ENCODE peak calls at places on chromosomes 11 and 22, in eight cellular contexts. L, U, S, M, Q, J, T and B are unnamed samples.

GRCh38 chr22:35728639-35729308 is 11.1 kb downstream of the APOL5 start:
- DNase-seq in L (no peak), U (no peak), S (no peak), M (no peak), Q (peak), J (peak), T (no peak), B (peak)

GRCh38 chr11:34040571-34040970 is 11.0 kb upstream of the CAPRIN1 start:
- DNase-seq in L (no peak), U (no peak), S (no peak), M (no peak), Q (no peak), J (no peak), T (no peak), B (no peak)

GRCh38 chr11:63738720-63739360 is 29.7 kb downstream of the ZFTA start:
- DNase-seq in L (peak), U (peak), S (peak), M (peak), Q (peak), J (peak), T (peak), B (peak)

GRCh38 chr11:31408205-31408604 is 38.5 kb downstream of the DNAJC24 start:
- DNase-seq in L (no peak), U (no peak), S (no peak), M (no peak), Q (no peak), J (no peak), T (no peak), B (no peak)

GRCh38 chr11:45659031-45659817 is 6.2 kb downstream of the CHST1 start:
- DNase-seq in L (no peak), U (no peak), S (no peak), M (no peak), Q (no peak), J (no peak), T (no peak), B (no peak)

GRCh38 chr11:66020618-66021357 is 5.5 kb downstream of the CATSPER1 start:
- DNase-seq in L (no peak), U (peak), S (peak), M (peak), Q (no peak), J (peak), T (no peak), B (peak)

GRCh38 chr22:24153353-24153752 is 27.9 kb upstream of the SUSD2 start:
- DNase-seq in L (no peak), U (peak), S (peak), M (no peak), Q (peak), J (no peak), T (no peak), B (no peak)

GRCh38 chr11:17596310-17596669 is 49.2 kb downstream of the OTOG start:
- DNase-seq in L (no peak), U (no peak), S (no peak), M (no peak), Q (no peak), J (no peak), T (no peak), B (no peak)

GRCh38 chr11:16787035-16787744 is 48.7 kb downstream of the C11orf58 start:
- DNase-seq in L (no peak), U (peak), S (peak), M (peak), Q (no peak), J (no peak), T (no peak), B (peak)

GRCh38 chr22:35592418-35592967 is 24.6 kb downstream of the MB start:
- DNase-seq in L (no peak), U (no peak), S (no peak), M (no peak), Q (no peak), J (no peak), T (no peak), B (no peak)

GRCh38 chr11:63177872-63178271 is 33.9 kb upstream of the SLC22A24 start:
- DNase-seq in L (no peak), U (no peak), S (no peak), M (no peak), Q (no peak), J (no peak), T (no peak), B (no peak)

GRCh38 chr11:103315248-103315647 is 206.0 kb downstream of the DYNC2H1 start:
- DNase-seq in L (no peak), U (peak), S (no peak), M (no peak), Q (no peak), J (no peak), T (no peak), B (no peak)

GRCh38 chr11:113131036-113131775 is 170.0 kb downstream of the NCAM1 start:
- DNase-seq in L (no peak), U (no peak), S (no peak), M (no peak), Q (no peak), J (no peak), T (no peak), B (no peak)

GRCh38 chr11:103892603-103893002 is 143.8 kb upstream of the DDI1 start:
- DNase-seq in L (no peak), U (peak), S (peak), M (no peak), Q (no peak), J (no peak), T (no peak), B (no peak)

GRCh38 chr11:45894555-45895247 is 9.2 kb downstream of the MAPK8IP1 start:
- DNase-seq in L (no peak), U (no peak), S (no peak), M (no peak), Q (no peak), J (no peak), T (no peak), B (no peak)

GRCh38 chr11:65958774-65959420 is 2.6 kb upstream of the SART1 start:
- DNase-seq in L (no peak), U (no peak), S (no peak), M (no peak), Q (no peak), J (no peak), T (no peak), B (no peak)

GRCh38 chr11:88579466-88579865 is 241.9 kb upstream of the CTSC start:
- DNase-seq in L (no peak), U (no peak), S (no peak), M (peak), Q (no peak), J (no peak), T (peak), B (no peak)

GRCh38 chr22:44459041-44459440 is 39.0 kb downstream of the RTL6 start:
- DNase-seq in L (no peak), U (no peak), S (no peak), M (no peak), Q (peak), J (peak), T (no peak), B (no peak)

GRCh38 chr11:120657306-120658070 is 145.9 kb downstream of the GRIK4 start:
- DNase-seq in L (no peak), U (no peak), S (no peak), M (no peak), Q (no peak), J (no peak), T (no peak), B (no peak)

GRCh38 chr11:17014774-17015638 is 792 bp upstream of the PLEKHA7 start:
- DNase-seq in L (peak), U (no peak), S (peak), M (peak), Q (no peak), J (peak), T (peak), B (no peak)

GRCh38 chr11:109849946-109850345 is 243.2 kb upstream of the ZC3H12C start:
- DNase-seq in L (no peak), U (no peak), S (no peak), M (no peak), Q (no peak), J (no peak), T (peak), B (no peak)

GRCh38 chr11:109851780-109852390 is 241.3 kb upstream of the ZC3H12C start:
- DNase-seq in L (no peak), U (peak), S (peak), M (no peak), Q (no peak), J (no peak), T (no peak), B (peak)

GRCh38 chr11:109854696-109855095 is 238.5 kb upstream of the ZC3H12C start:
- DNase-seq in L (no peak), U (no peak), S (peak), M (no peak), Q (no peak), J (no peak), T (no peak), B (no peak)

GRCh38 chr11:109856958-109857357 is 236.2 kb upstream of the ZC3H12C start:
- DNase-seq in L (no peak), U (peak), S (peak), M (no peak), Q (no peak), J (no peak), T (no peak), B (no peak)

DNA sequence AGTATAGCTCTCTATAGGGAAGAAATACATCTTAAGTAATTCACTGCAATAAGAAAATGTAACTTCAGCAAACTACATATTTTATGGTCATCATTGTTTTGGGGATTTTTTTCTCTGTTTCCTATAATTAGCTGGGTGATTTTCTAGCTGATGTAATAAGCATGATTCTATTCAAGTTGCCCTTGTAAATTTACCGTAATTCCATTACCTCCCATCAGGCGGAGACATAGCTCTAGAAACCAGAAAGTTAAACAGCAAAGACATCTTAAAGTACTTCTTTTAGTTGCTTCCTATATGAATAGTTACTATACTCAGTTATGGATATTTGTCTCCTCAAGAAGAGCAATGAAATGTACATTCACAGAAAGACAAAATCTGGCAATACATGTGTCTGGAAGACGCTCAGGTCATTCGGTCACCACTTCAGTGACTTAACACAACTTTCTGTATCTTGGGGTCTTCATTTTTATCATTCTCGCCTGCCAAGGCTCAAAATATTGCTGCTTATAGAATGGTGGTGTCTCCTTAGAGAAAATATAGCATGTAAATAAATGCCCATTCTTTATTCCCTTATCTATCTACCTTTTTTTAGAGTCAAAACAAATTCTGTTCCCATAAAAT is 239.9 kb upstream of the ZC3H12C start:
- DNase-seq in L (peak), U (peak), S (peak), M (peak), Q (peak), J (peak), T (peak), B (peak)
- TF ChIP-seq CTCF in L (peak), U (peak), S (peak), M (peak), Q (peak), J (peak), T (peak), B (peak)

GRCh38 chr11:32566527-32566926 is 17.1 kb upstream of the EIF3M start:
- DNase-seq in L (no peak), U (no peak), S (no peak), M (no peak), Q (no peak), J (no peak), T (no peak), B (no peak)
- H2AFZ ChIP-seq in L (no peak), U (no peak), S (no peak), M (no peak), Q (no peak), J (no peak), T (no peak), B (no peak)

GRCh38 chr11:68437927-68438657 is 22.5 kb upstream of the PPP6R3 start:
- DNase-seq in L (no peak), U (no peak), S (no peak), M (no peak), Q (no peak), J (no peak), T (no peak), B (no peak)
- H3K27ac ChIP-seq in L (no peak), U (no peak), S (no peak), M (peak), Q (no peak), J (no peak), T (no peak), B (no peak)

GRCh38 chr11:125625594-125626380 is 824 bp downstream of the CHEK1 start:
- DNase-seq in L (peak), U (peak), S (peak), M (peak), Q (peak), J (peak), T (peak), B (peak)

GRCh38 chr11:125627236-125627910 is 2.4 kb downstream of the CHEK1 start:
- DNase-seq in L (no peak), U (peak), S (peak), M (peak), Q (no peak), J (no peak), T (no peak), B (peak)

GRCh38 chr11:125625225-125625593 is 246 bp downstream of the CHEK1 start:
- DNase-seq in L (no peak), U (no peak), S (no peak), M (no peak), Q (no peak), J (no peak), T (no peak), B (no peak)

GRCh38 chr11:125624756-125625213 is at the start of gene CHEK1:
- DNase-seq in L (no peak), U (no peak), S (no peak), M (no peak), Q (no peak), J (no peak), T (no peak), B (no peak)

GRCh38 chr11:125626381-125626950 is 1.5 kb downstream of the CHEK1 start:
- DNase-seq in L (no peak), U (peak), S (no peak), M (peak), Q (peak), J (peak), T (no peak), B (no peak)
- TF ChIP-seq CTCF in L (peak), U (peak), S (peak), M (no peak), Q (peak), J (peak), T (peak), B (peak)

DNA sequence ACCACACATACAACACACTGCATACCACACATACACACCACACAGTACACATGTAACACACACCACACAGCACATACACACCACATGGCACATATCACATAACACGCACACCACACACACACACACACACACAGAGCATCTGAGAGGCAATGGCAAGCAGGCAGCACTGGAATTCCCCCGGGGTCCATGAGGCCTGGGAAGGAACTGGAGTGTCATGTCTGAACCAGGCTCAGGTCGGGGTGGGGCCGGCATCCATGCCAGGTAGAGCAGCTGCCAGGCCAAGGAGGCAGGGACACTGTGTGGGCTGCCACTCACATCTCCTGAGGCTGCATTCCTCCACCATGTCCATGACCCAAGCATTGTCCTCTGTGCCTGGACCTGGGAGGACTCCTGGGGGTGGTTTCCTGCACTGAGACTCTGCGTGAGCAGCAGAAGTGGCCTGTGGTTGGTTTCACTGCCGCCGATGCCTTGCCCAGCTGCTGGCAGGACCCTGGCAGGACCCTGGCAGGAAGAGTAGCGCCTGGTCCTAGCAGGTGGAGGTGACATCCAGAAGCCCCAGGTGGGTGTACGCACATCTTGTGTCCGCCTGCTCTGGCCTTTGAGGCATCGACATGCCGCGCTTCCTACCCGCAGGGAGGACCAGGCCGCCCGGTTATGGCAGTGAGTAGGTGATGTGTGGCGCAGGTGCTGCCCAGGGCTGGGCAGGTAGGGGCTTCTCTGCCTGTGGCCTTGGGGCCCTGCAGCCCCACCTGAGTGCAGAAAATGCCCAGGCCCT is 1280.4 kb downstream of the TBC1D22A start:
- DNase-seq in L (no peak), U (no peak), S (no peak), M (no peak), Q (no peak), J (no peak), T (no peak), B (no peak)
- H2AFZ ChIP-seq in L (no peak), U (no peak), S (no peak), M (no peak), Q (no peak), J (no peak), T (no peak), B (no peak)

DNA sequence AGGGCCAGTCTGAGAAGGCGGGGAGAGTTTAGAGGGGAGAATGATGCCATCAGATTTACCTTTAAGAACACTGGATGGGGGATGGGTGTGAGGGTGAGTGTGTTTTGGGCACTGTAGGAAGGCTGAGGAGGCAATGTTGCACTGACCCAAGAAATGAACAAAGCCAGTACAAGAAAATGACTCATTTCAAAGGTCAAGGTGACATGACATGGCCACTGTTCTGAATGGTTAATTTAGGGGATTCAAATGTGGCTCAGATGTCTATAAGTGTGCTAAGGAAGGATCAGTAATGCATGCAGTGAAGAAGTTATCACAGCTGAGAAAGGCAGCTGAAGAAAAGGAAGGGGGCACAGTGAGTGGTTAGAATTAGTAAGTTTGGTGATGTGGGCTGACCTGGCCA is 129.9 kb downstream of the PGR start:
- DNase-seq in L (no peak), U (no peak), S (no peak), M (no peak), Q (no peak), J (no peak), T (no peak), B (no peak)
- H3K27ac ChIP-seq in L (no peak), U (no peak), S (no peak), M (no peak), Q (no peak), J (no peak), T (no peak), B (no peak)